ENCODE peak calls at places on chromosome 10, in nine cellular contexts. C is Peyer's patch, D is skeletal muscle cell, T is lower leg skin, I is HAP-1, S is A549, K is sigmoid colon, Z is heart right ventricle, H is IMR-90. Q is an unnamed sample.

GRCh38 chr10:30553625-30554442 is 75.7 kb downstream of the LYZL2 start:
- DNase-seq in K (peak; percentile 90), C (peak; percentile 88), T (peak; percentile 95), H (peak; percentile 11), D (no peak), S (peak; percentile 52), Z (peak; percentile 74), I (peak; percentile 89), Q (peak; percentile 68)

GRCh38 chr10:21056461-21056860 is 159.3 kb upstream of the NEBL start:
- DNase-seq in K (no peak), H (no peak), Z (no peak), T (no peak), D (no peak), C (no peak), S (no peak), I (no peak), Q (no peak)

GRCh38 chr10:125691160-125691981 is 8.4 kb upstream of the TEX36 start:
- DNase-seq in T (no peak), D (no peak), Z (no peak), I (no peak), K (no peak), H (no peak), S (no peak), C (no peak), Q (no peak)

GRCh38 chr10:101005361-101005760 is 5.8 kb downstream of the LZTS2 start:
- DNase-seq in K (peak; percentile 50), D (no peak), I (no peak), T (no peak), C (no peak), S (no peak), H (no peak), Z (no peak), Q (no peak)

GRCh38 chr10:1187151-1187854 is 131.1 kb downstream of the WDR37 start:
- DNase-seq in K (peak; percentile 58), D (no peak), S (no peak), T (no peak), I (no peak), C (peak; percentile 30), H (no peak), Z (no peak), Q (no peak)

GRCh38 chr10:132124201-132124920 is 58.6 kb downstream of the JAKMIP3 start:
- DNase-seq in H (no peak), Z (no peak), D (no peak), I (no peak), C (no peak), K (no peak), T (no peak), S (no peak), Q (no peak)

GRCh38 chr10:45373783-45374450 is at the start of gene ALOX5:
- DNase-seq in T (no peak), S (no peak), D (no peak), H (no peak), I (peak; percentile 91), C (peak; percentile 86), K (no peak), Z (peak; percentile 50), Q (peak; percentile 68)

GRCh38 chr10:88979153-88979562 is 11.4 kb upstream of the FAS start:
- DNase-seq in C (no peak), D (peak; percentile 38), Z (no peak), S (no peak), I (no peak), K (peak; percentile 93), T (no peak), H (peak; percentile 76), Q (peak; percentile 66)

GRCh38 chr10:27723436-27723835 is 22.2 kb downstream of the MKX start:
- DNase-seq in I (no peak), C (no peak), S (no peak), H (peak; percentile 67), D (no peak), K (no peak), T (no peak), Z (no peak), Q (no peak)

GRCh38 chr10:120555436-120556163 is 98.6 kb downstream of the PLPP4 start:
- DNase-seq in T (no peak), H (no peak), K (no peak), D (no peak), Z (no peak), I (no peak), S (no peak), C (no peak), Q (no peak)

GRCh38 chr10:74078037-74078436 is 72.6 kb downstream of the AP3M1 start:
- DNase-seq in Z (no peak), T (no peak), D (no peak), S (peak; percentile 45), I (no peak), H (peak; percentile 66), K (no peak), C (no peak), Q (no peak)

GRCh38 chr10:91511549-91512330 is 101.6 kb downstream of the HECTD2 start:
- DNase-seq in Z (no peak), K (no peak), I (no peak), D (peak; percentile 58), T (no peak), H (peak; percentile 90), C (no peak), S (peak; percentile 50), Q (no peak)

GRCh38 chr10:59276928-59277327 is 85.4 kb downstream of the FAM13C start:
- DNase-seq in H (no peak), I (no peak), D (no peak), T (no peak), C (no peak), K (no peak), S (no peak), Z (no peak), Q (no peak)

GRCh38 chr10:22831586-22831985 is 96.3 kb upstream of the ARMC3 start:
- DNase-seq in D (no peak), Z (no peak), S (no peak), C (no peak), K (no peak), H (no peak), I (no peak), T (no peak), Q (no peak)

GRCh38 chr10:3825244-3825643 is 40.2 kb upstream of the KLF6 start:
- DNase-seq in D (peak; percentile 62), T (no peak), C (peak; percentile 92), I (no peak), H (peak; percentile 74), Z (no peak), S (peak; percentile 89), K (no peak), Q (no peak)

GRCh38 chr10:112208981-112209380 is 25.4 kb upstream of the GPAM start:
- DNase-seq in T (no peak), Z (no peak), I (no peak), H (no peak), K (no peak), S (no peak), D (no peak), C (no peak), Q (no peak)

GRCh38 chr10:112213098-112213823 is 29.7 kb upstream of the GPAM start:
- DNase-seq in T (no peak), C (no peak), K (no peak), Z (no peak), D (no peak), H (no peak), S (no peak), I (no peak), Q (no peak)

GRCh38 chr10:112208292-112208691 is 24.7 kb upstream of the GPAM start:
- DNase-seq in C (no peak), S (no peak), Z (no peak), I (no peak), K (no peak), T (no peak), D (no peak), H (peak; percentile 60), Q (no peak)

GRCh38 chr10:112209534-112210200 is 26.1 kb upstream of the GPAM start:
- DNase-seq in H (no peak), D (no peak), S (no peak), C (no peak), K (no peak), I (no peak), Z (no peak), T (no peak), Q (no peak)

GRCh38 chr10:112210672-112211071 is 27.1 kb upstream of the GPAM start:
- DNase-seq in Z (no peak), T (no peak), D (no peak), K (no peak), H (no peak), I (no peak), S (no peak), C (no peak), Q (no peak)
- H3K4me3 ChIP-seq in Z (no peak overlapping the region), T (no peak overlapping the region), D (no peak overlapping the region), K (no peak overlapping the region), H (no peak overlapping the region), I (no peak overlapping the region), S (no peak overlapping the region), C (no peak overlapping the region), Q (no peak overlapping the region)

GRCh38 chr10:103554488-103555320 is 61.2 kb downstream of the NEURL1 start:
- DNase-seq in D (peak; percentile 23), K (peak; percentile 83), Z (peak; percentile 33), S (peak; percentile 37), T (no peak), H (peak; percentile 80), I (peak; percentile 80), C (peak; percentile 65), Q (peak; percentile 71)
- H3K4me3 ChIP-seq in D (peak overlapping the region; percentile 46), K (peak overlapping the region; percentile 55), Z (peak overlapping the region; percentile 25), S (peak overlapping the region; percentile 55), T (no peak overlapping the region), H (peak overlapping the region; percentile 9), I (peak overlapping the region; percentile 32), C (peak overlapping the region; percentile 62), Q (peak overlapping the region; percentile 40)

GRCh38 chr10:67036808-67037207 is 111.0 kb downstream of the LRRTM3 start:
- DNase-seq in T (no peak), D (no peak), Z (no peak), I (no peak), H (no peak), S (no peak), C (no peak), K (no peak), Q (no peak)
- H3K4me3 ChIP-seq in T (no peak overlapping the region), D (no peak overlapping the region), Z (no peak overlapping the region), I (no peak overlapping the region), H (no peak overlapping the region), S (no peak overlapping the region), C (no peak overlapping the region), K (no peak overlapping the region), Q (no peak overlapping the region)

GRCh38 chr10:71439670-71440425 is 43.1 kb downstream of the CDH23 start:
- DNase-seq in H (no peak), D (no peak), Z (no peak), S (no peak), C (no peak), K (no peak), T (no peak), I (no peak), Q (no peak)

GRCh38 chr10:71442859-71443570 is 46.3 kb downstream of the CDH23 start:
- DNase-seq in Z (no peak), T (no peak), C (no peak), S (no peak), H (no peak), K (no peak), D (no peak), I (no peak), Q (no peak)

GRCh38 chr10:71440506-71441035 is 43.9 kb downstream of the CDH23 start:
- DNase-seq in D (no peak), K (no peak), H (no peak), S (no peak), C (no peak), Z (no peak), T (no peak), I (no peak), Q (no peak)

GRCh38 chr10:71443676-71444075 is 47.0 kb downstream of the CDH23 start:
- DNase-seq in D (no peak), H (no peak), S (no peak), K (no peak), T (no peak), I (no peak), Z (no peak), C (no peak), Q (no peak)

GRCh38 chr10:71442000-71442399 is 45.3 kb downstream of the CDH23 start:
- DNase-seq in S (no peak), Z (no peak), I (no peak), H (no peak), K (no peak), C (no peak), T (no peak), D (no peak), Q (no peak)
- H3K4me3 ChIP-seq in S (no peak overlapping the region), Z (no peak overlapping the region), I (no peak overlapping the region), H (no peak overlapping the region), K (no peak overlapping the region), C (no peak overlapping the region), T (no peak overlapping the region), D (no peak overlapping the region), Q (no peak overlapping the region)

Q was measured in ovary.